ENCODE peak calls at places on chromosomes 3 and 15, in five cellular contexts. One of them, this sample, is unnamed.

GRCh38 chr3:30455840-30456239 is 150.6 kb upstream of the TGFBR2 start:
- DNase-seq in MM.1S: no peak
- DNase-seq in OCI-LY7: no peak
- DNase-seq in fibroblast of villous mesenchyme: peak; percentile 55
- DNase-seq in body of pancreas: peak; percentile 23
- DNase-seq in this sample: peak; percentile 96

GRCh38 chr3:39154323-39155021 is 1.1 kb upstream of the CSRNP1 start:
- DNase-seq in MM.1S: no peak
- DNase-seq in OCI-LY7: no peak
- DNase-seq in fibroblast of villous mesenchyme: no peak
- DNase-seq in body of pancreas: peak; percentile 43
- DNase-seq in this sample: peak; percentile 28

GRCh38 chr3:101829066-101829830 is 20.1 kb upstream of the NFKBIZ start:
- DNase-seq in MM.1S: no peak
- DNase-seq in OCI-LY7: peak; percentile 46
- DNase-seq in fibroblast of villous mesenchyme: peak; percentile 82
- DNase-seq in body of pancreas: peak; percentile 52
- DNase-seq in this sample: peak; percentile 82

GRCh38 chr15:36579792-36580431 is 486 bp downstream of the CDIN1 start:
- DNase-seq in MM.1S: peak; percentile 33
- DNase-seq in OCI-LY7: peak; percentile 42
- DNase-seq in fibroblast of villous mesenchyme: no peak
- DNase-seq in body of pancreas: peak; percentile 47
- DNase-seq in this sample: no peak

GRCh38 chr3:17111556-17111955 is 226.8 kb downstream of the PLCL2 start:
- DNase-seq in MM.1S: no peak
- DNase-seq in OCI-LY7: no peak
- DNase-seq in fibroblast of villous mesenchyme: peak; percentile 86
- DNase-seq in body of pancreas: no peak
- DNase-seq in this sample: peak; percentile 15

GRCh38 chr3:158532099-158532734 is 38.8 kb upstream of the MLF1 start:
- DNase-seq in MM.1S: peak; percentile 68
- DNase-seq in OCI-LY7: peak; percentile 29
- DNase-seq in fibroblast of villous mesenchyme: peak; percentile 47
- DNase-seq in body of pancreas: no peak
- DNase-seq in this sample: peak; percentile 78

GRCh38 chr3:58657571-58658141 is 8.9 kb downstream of the FAM3D start:
- DNase-seq in MM.1S: no peak
- DNase-seq in OCI-LY7: no peak
- DNase-seq in fibroblast of villous mesenchyme: no peak
- DNase-seq in body of pancreas: no peak
- DNase-seq in this sample: no peak

GRCh38 chr3:131914090-131914691 is 120.6 kb downstream of the CPNE4 start:
- DNase-seq in MM.1S: no peak
- DNase-seq in OCI-LY7: no peak
- DNase-seq in fibroblast of villous mesenchyme: no peak
- DNase-seq in body of pancreas: no peak
- DNase-seq in this sample: no peak

GRCh38 chr3:10651506-10651905 is 146.1 kb upstream of the ATP2B2 start:
- DNase-seq in MM.1S: no peak
- DNase-seq in OCI-LY7: no peak
- DNase-seq in fibroblast of villous mesenchyme: no peak
- DNase-seq in body of pancreas: no peak
- DNase-seq in this sample: no peak

GRCh38 chr3:134312873-134313838 is 61.1 kb downstream of the AMOTL2 start:
- DNase-seq in MM.1S: no peak
- DNase-seq in OCI-LY7: no peak
- DNase-seq in fibroblast of villous mesenchyme: peak; percentile 73
- DNase-seq in body of pancreas: peak; percentile 79
- DNase-seq in this sample: peak; percentile 92
- H3K4me3 ChIP-seq in MM.1S: no peak overlapping the region
- H3K4me3 ChIP-seq in OCI-LY7: no peak overlapping the region
- H3K4me3 ChIP-seq in fibroblast of villous mesenchyme: peak overlapping the region; percentile 65
- H3K4me3 ChIP-seq in body of pancreas: no peak overlapping the region
- H3K4me3 ChIP-seq in this sample: peak overlapping the region; percentile 51

GRCh38 chr3:98651766-98652077 is 58.3 kb upstream of the CPOX start:
- DNase-seq in MM.1S: no peak
- DNase-seq in OCI-LY7: no peak
- DNase-seq in fibroblast of villous mesenchyme: no peak
- DNase-seq in body of pancreas: no peak
- DNase-seq in this sample: no peak

GRCh38 chr3:98655666-98656065 is 62.3 kb upstream of the CPOX start:
- DNase-seq in MM.1S: no peak
- DNase-seq in OCI-LY7: no peak
- DNase-seq in fibroblast of villous mesenchyme: peak; percentile 7
- DNase-seq in body of pancreas: no peak
- DNase-seq in this sample: peak; percentile 91

GRCh38 chr3:98662699-98663098 is 69.3 kb upstream of the CPOX start:
- DNase-seq in MM.1S: no peak
- DNase-seq in OCI-LY7: no peak
- DNase-seq in fibroblast of villous mesenchyme: no peak
- DNase-seq in body of pancreas: no peak
- DNase-seq in this sample: no peak

GRCh38 chr3:98657429-98657828 is 64.0 kb upstream of the CPOX start:
- DNase-seq in MM.1S: peak; percentile 79
- DNase-seq in OCI-LY7: no peak
- DNase-seq in fibroblast of villous mesenchyme: no peak
- DNase-seq in body of pancreas: peak; percentile 71
- DNase-seq in this sample: peak; percentile 7
- TF ChIP-seq CTCF in MM.1S: peak; percentile 91
- TF ChIP-seq CTCF in OCI-LY7: peak; percentile 27
- TF ChIP-seq CTCF in fibroblast of villous mesenchyme: no peak
- TF ChIP-seq CTCF in body of pancreas: peak; percentile 60
- TF ChIP-seq CTCF in this sample: no peak

DNA sequence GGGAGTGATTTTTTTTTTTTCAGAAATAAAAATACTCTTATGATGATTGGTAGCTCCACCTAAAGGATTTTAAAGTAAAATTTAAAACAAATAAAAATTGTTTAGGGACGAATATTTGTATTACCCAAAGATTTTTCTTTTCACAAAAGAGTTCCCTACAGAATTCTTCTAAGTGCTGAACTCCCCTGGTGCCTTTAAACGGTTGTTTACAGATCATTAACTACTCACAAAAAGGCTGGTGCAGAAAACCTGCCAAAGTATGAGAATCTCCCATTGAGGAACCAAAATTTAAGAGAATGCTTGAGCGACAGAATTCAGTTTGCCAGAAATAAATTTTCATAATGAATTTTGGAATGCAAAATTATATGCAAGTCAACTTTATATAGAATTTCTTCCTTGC is 497.8 kb upstream of the NR2F2 start:
- DNase-seq in MM.1S: no peak
- DNase-seq in OCI-LY7: no peak
- DNase-seq in fibroblast of villous mesenchyme: no peak
- DNase-seq in body of pancreas: no peak
- DNase-seq in this sample: no peak
- H3K4me3 ChIP-seq in MM.1S: no peak overlapping the region
- H3K4me3 ChIP-seq in OCI-LY7: no peak overlapping the region
- H3K4me3 ChIP-seq in fibroblast of villous mesenchyme: no peak overlapping the region
- H3K4me3 ChIP-seq in body of pancreas: no peak overlapping the region
- H3K4me3 ChIP-seq in this sample: no peak overlapping the region

DNA sequence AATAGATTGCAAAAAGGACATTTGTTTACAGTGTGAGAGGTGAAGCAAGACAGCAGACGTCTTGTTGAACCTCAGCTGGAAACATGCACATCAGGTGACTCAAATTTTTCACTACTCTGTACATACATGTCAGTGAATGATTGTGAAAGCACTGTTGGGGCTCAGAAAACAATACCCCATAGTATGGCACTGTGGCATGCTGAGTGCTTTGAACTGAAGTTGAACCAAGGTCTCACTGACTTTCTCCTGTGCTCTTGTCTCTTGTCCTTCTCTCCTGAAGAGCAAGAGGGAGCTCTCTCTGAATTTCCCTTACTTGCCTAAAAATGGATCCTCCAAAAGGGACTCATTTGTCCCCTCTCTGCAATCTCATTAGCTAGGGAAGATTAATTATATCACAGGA is 24.5 kb upstream of the NEDD4 start:
- DNase-seq in MM.1S: no peak
- DNase-seq in OCI-LY7: no peak
- DNase-seq in fibroblast of villous mesenchyme: no peak
- DNase-seq in body of pancreas: no peak
- DNase-seq in this sample: no peak
- TF ChIP-seq CTCF in MM.1S: no peak
- TF ChIP-seq CTCF in OCI-LY7: no peak
- TF ChIP-seq CTCF in fibroblast of villous mesenchyme: peak; percentile 24
- TF ChIP-seq CTCF in body of pancreas: peak; percentile 6
- TF ChIP-seq CTCF in this sample: no peak

DNA sequence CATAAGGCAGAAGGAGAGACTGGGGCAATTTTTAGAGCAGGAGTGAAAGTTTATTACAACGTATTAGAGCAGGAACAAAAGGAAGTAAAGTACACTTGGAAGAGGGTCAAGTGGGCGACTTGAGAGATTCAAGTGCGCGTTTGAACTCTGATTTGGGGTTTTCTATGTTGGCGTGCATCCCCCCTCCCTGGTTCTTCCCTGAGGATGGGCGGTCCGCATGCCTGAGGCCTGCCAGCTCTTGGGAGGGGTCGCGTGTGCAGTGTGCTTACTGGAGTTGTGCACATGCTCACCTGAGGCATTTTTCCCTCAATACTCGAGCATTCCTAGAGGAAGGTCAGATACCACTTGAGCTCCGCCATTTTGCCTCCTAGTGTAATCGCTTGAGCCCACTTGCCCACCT is 10.4 kb upstream of the CHAC1 start:
- DNase-seq in MM.1S: no peak
- DNase-seq in OCI-LY7: no peak
- DNase-seq in fibroblast of villous mesenchyme: no peak
- DNase-seq in body of pancreas: no peak
- DNase-seq in this sample: no peak
- H3K4me3 ChIP-seq in MM.1S: peak overlapping the region; percentile 67
- H3K4me3 ChIP-seq in OCI-LY7: peak overlapping the region; percentile 68
- H3K4me3 ChIP-seq in fibroblast of villous mesenchyme: no peak overlapping the region
- H3K4me3 ChIP-seq in body of pancreas: no peak overlapping the region
- H3K4me3 ChIP-seq in this sample: no peak overlapping the region